ENCODE peak calls at places on chromosome 3, in four cellular contexts. T, W, S and D are unnamed samples.

GRCh38 chr3:126456766-126457388 is 18.8 kb downstream of the ZXDC start:
- DNase-seq in W (no peak), S (no peak), T (no peak), D (no peak)

GRCh38 chr3:13865581-13866405 is 14.1 kb downstream of the WNT7A start:
- DNase-seq in S (no peak), T (no peak), W (peak; percentile 30), D (no peak)

GRCh38 chr3:58151637-58152036 is 59.1 kb downstream of the DNASE1L3 start:
- DNase-seq in W (no peak), T (no peak), S (peak; percentile 25), D (no peak)

GRCh38 chr3:12495749-12496452 is 11.6 kb downstream of the TSEN2 start:
- DNase-seq in S (no peak), W (no peak), T (no peak), D (no peak)

GRCh38 chr3:63245842-63246241 is 32.3 kb upstream of the SYNPR start:
- DNase-seq in W (no peak), S (no peak), T (no peak), D (no peak)

GRCh38 chr3:41338276-41338675 is 139.0 kb downstream of the CTNNB1 start:
- DNase-seq in W (no peak), T (peak; percentile 77), S (peak; percentile 57), D (no peak)

GRCh38 chr3:150365132-150365604 is 42.9 kb upstream of the TSC22D2 start:
- DNase-seq in W (peak; percentile 90), T (peak; percentile 85), S (peak; percentile 64), D (peak; percentile 57)

GRCh38 chr3:8767667-8768363 is 1.6 kb downstream of the OXTR start:
- DNase-seq in S (peak; percentile 56), T (peak; percentile 51), W (peak; percentile 86), D (peak; percentile 37)

GRCh38 chr3:77467702-77468407 is 428.0 kb downstream of the ROBO2 start:
- DNase-seq in T (peak; percentile 2), W (no peak), S (peak; percentile 7), D (no peak)

GRCh38 chr3:54188176-54188791 is 65.9 kb downstream of the CACNA2D3 start:
- DNase-seq in T (peak; percentile 49), W (no peak), S (peak; percentile 54), D (peak; percentile 15)

GRCh38 chr3:52444860-52445793 is at the start of gene SEMA3G:
- DNase-seq in S (peak; percentile 88), T (peak; percentile 49), W (peak; percentile 97), D (peak; percentile 48)

GRCh38 chr3:138943724-138944131 is 3.2 kb downstream of the FOXL2 start:
- DNase-seq in T (peak; percentile 15), S (no peak), W (no peak), D (no peak)

GRCh38 chr3:138944136-138944658 is 2.7 kb downstream of the FOXL2 start:
- DNase-seq in W (no peak), T (no peak), S (no peak), D (no peak)

GRCh38 chr3:138945646-138946553 is 1.0 kb downstream of the FOXL2 start:
- DNase-seq in W (no peak), S (peak; percentile 80), T (peak; percentile 23), D (no peak)

GRCh38 chr3:138946554-138947302 is at the start of the genes FOXL2 and FOXL2NB:
- DNase-seq in S (peak; percentile 88), W (no peak), T (peak; percentile 54), D (no peak)

DNA sequence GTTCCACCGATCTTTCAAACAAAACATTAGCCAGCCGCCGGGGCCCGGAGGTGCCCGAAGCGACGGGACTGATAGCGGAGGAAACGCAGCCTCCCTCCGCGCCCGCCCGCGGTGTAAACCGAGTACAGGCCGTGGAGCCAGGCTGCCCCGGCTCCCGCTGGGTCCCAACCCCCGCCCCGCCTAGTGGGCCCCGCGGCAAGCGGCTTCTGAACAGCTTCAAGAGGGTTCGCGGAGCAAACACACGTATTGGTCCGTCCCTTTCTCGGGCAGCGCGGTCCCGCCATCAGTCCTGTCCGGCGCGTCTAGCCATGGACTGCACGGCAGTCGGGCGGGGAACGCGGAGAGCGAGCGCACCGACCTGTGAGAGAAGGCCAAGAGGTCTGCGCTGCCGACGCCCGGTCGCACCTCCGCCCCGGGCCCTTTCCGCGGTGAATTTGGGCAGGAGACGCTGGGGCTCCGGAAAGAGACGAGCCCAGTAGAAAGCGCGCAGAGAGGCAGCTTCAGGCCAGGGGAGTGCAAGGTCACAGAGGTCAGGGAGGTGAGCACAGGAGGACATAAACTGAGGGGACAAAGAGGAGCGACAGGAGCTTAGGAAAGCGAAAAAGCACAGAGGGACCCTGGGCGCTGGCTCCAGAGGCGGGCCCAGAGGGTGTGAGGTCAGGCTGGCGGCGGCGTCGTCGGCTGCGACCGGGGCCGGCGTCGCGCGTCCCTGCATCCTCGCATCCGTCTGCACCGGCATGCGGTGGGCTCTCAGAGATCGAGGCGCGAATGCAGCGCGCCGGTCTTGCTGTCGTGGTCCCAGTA is 1.9 kb downstream of the FOXL2 start:
- DNase-seq in S (no peak), W (no peak), T (peak; percentile 8), D (no peak)
- H3K4me3 ChIP-seq in S (peak overlapping the region; percentile 49), W (no peak overlapping the region), T (no peak overlapping the region), D (no peak overlapping the region)

GRCh38 chr3:32421185-32421584 is 29.5 kb downstream of the CMTM7 start:
- DNase-seq in T (no peak), S (no peak), W (no peak), D (no peak)

GRCh38 chr3:32419766-32420137 is 28.1 kb downstream of the CMTM7 start:
- DNase-seq in W (no peak), T (no peak), S (no peak), D (no peak)

GRCh38 chr3:32422943-32423342 is 31.3 kb downstream of the CMTM7 start:
- DNase-seq in T (no peak), W (no peak), S (no peak), D (no peak)

GRCh38 chr3:32421991-32422859 is 30.6 kb downstream of the CMTM7 start:
- DNase-seq in T (peak; percentile 88), S (peak; percentile 83), W (peak; percentile 67), D (peak; percentile 92)

DNA sequence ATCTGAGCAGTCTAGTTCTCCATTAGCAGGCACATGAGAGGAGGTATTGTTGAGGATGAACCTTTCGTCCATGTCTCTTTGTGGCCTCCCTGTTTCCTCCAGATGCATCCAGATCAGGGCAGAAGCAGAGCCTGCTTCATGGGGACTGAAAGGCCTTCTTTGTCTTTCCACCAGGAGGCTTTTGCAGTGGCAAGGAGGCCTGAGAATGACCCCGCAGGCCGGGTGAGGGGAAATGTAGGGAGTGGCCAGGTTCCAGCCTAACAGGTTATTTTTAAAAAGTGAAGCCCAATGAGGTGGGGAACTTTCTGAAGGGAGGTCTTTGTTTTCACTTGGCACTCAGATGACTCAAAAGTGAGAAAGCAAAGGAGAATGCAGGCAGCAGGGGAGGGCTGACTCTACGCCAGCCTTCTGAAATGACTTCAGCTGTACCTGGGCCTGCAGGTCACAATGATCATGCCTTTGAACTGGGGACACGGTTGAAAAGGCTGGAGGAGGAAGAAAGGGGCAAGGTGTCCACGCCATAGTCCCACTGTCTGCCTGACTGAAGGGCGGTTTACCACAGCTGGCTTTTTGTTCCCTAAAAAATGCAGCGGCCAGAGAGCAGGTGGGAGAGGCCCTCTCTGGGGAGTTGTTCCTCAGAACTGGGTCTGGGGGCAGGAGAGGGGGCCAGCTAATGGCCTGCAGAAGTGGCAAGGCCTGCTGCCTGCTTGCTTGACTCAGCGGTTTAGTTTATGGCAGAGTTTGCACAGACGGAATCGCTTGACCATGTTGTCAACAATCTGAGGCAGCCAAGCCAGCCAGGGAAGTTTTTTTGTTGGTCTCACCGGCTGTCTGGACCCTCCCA is 28.7 kb downstream of the CMTM7 start:
- DNase-seq in W (peak; percentile 69), S (peak; percentile 50), T (peak; percentile 85), D (peak; percentile 93)
- H2AFZ ChIP-seq in W (no peak overlapping the region), S (no peak overlapping the region), T (no peak overlapping the region), D (no peak overlapping the region)

GRCh38 chr3:71197841-71198565 is 385.5 kb downstream of the FOXP1 start:
- DNase-seq in S (no peak), T (peak; percentile 20), W (no peak), D (no peak)
- H3K4me3 ChIP-seq in S (no peak overlapping the region), T (no peak overlapping the region), W (no peak overlapping the region), D (no peak overlapping the region)

DNA sequence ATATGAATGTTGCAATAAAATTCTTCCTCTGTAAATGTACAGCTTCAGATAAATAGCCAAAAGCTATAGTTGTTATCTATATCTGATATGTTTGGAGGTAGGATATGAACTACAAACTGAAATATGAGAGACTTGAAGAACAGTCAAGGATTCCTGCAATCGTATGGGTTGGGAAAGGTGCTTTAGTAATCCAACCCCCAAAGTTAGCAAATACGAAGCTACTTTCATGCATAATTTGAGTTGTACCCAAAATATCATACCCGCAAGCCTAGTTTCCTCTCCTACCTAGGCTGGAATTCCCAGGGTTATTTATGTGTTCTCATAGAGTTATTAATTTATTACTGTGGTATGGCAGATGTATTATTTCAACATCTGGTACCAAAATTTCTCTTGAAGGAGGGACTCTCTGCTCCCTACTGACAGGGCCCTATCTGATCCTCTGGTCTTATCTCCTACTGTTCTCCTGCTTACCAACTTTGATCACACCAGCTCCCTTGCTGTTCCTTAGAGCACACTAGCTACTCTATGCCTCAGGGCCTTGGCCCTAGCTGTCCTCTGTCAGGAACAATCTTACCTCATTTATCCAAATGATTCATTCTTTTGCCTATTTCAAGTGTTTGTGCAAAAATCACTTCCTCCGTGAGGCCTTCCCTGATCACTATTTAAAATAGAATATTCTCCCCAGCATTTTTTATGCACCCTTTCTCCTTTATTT is 140.4 kb upstream of the CCDC54 start:
- DNase-seq in T (no peak), W (no peak), S (no peak), D (no peak)
- H2AFZ ChIP-seq in T (no peak overlapping the region), W (no peak overlapping the region), S (peak overlapping the region; percentile 98), D (no peak overlapping the region)